ENCODE peak calls at places on chromosomes 7 and 10, in nine cellular contexts. S is pancreas, R is PC-3, G is mammary epithelial cell, I is Peyer's patch, Q is thoracic aorta, O is SK-N-SH, E is ascending aorta, K is cardiac muscle cell. F is an unnamed sample. For H3K4me1, the result is how much of the 10 kb centered on the place peaks cover.

GRCh38 chr10:514137-514671 is 175.3 kb downstream of the DIP2C start:
- DNase-seq in S (peak), R (no peak), G (no peak), I (no peak), Q (peak), O (no peak), E (no peak), K (no peak), F (no peak)

GRCh38 chr10:60353519-60354258 is 36.0 kb downstream of the ANK3 start:
- DNase-seq in S (no peak), R (no peak), G (no peak), I (no peak), Q (no peak), O (no peak), E (no peak), K (no peak), F (peak)

GRCh38 chr10:3105166-3105565 is 37.8 kb downstream of the PFKP start:
- DNase-seq in S (no peak), R (no peak), G (no peak), I (no peak), Q (no peak), O (no peak), E (no peak), K (no peak), F (no peak)

GRCh38 chr10:11035318-11035920 is 17.7 kb downstream of the CELF2 start:
- DNase-seq in S (no peak), R (peak), G (peak), I (no peak), Q (no peak), O (no peak), E (no peak), K (no peak), F (peak)

GRCh38 chr7:141290951-141291350 is 217.1 kb downstream of the TMEM178B start:
- DNase-seq in S (no peak), R (no peak), G (no peak), I (no peak), Q (no peak), O (no peak), E (no peak), K (no peak), F (no peak)

GRCh38 chr7:140217750-140218501 is 41.1 kb upstream of the KDM7A start:
- DNase-seq in S (no peak), R (no peak), G (no peak), I (no peak), Q (no peak), O (no peak), E (no peak), K (no peak), F (no peak)

GRCh38 chr10:127907411-127908105 is 655 bp downstream of the PTPRE start:
- DNase-seq in S (peak), R (peak), G (peak), I (no peak), Q (no peak), O (peak), E (no peak), K (peak), F (peak)

GRCh38 chr7:123682690-123683089 is 27.0 kb downstream of the LMOD2 start:
- DNase-seq in S (no peak), R (peak), G (peak), I (no peak), Q (no peak), O (no peak), E (no peak), K (peak), F (peak)

GRCh38 chr10:74103560-74104248 is 46.9 kb downstream of the AP3M1 start:
- DNase-seq in S (no peak), R (peak), G (no peak), I (no peak), Q (no peak), O (peak), E (no peak), K (no peak), F (no peak)

GRCh38 chr7:159144756-159145543 is at the start of gene VIPR2:
- DNase-seq in S (peak), R (no peak), G (no peak), I (no peak), Q (no peak), O (peak), E (no peak), K (no peak), F (no peak)

GRCh38 chr10:79052311-79053080 is 16.3 kb upstream of the ZMIZ1 start:
- DNase-seq in S (no peak), R (peak), G (no peak), I (no peak), Q (no peak), O (peak), E (no peak), K (peak), F (peak)

GRCh38 chr10:117168135-117168674 is 29.1 kb upstream of the KCNK18 start:
- DNase-seq in S (peak), R (peak), G (peak), I (peak), Q (no peak), O (peak), E (no peak), K (peak), F (peak)

GRCh38 chr7:35818513-35818912 is 17.7 kb downstream of the SEPTIN7 start:
- DNase-seq in S (no peak), R (no peak), G (no peak), I (no peak), Q (no peak), O (no peak), E (no peak), K (no peak), F (no peak)

GRCh38 chr7:35819310-35819709 is 18.5 kb downstream of the SEPTIN7 start:
- DNase-seq in S (no peak), R (no peak), G (no peak), I (no peak), Q (no peak), O (no peak), E (no peak), K (no peak), F (no peak)

GRCh38 chr7:35819954-35820703 is 19.3 kb downstream of the SEPTIN7 start:
- DNase-seq in S (no peak), R (no peak), G (no peak), I (no peak), Q (no peak), O (no peak), E (no peak), K (no peak), F (no peak)

GRCh38 chr7:35823440-35823839 is 22.6 kb downstream of the SEPTIN7 start:
- DNase-seq in S (no peak), R (no peak), G (no peak), I (no peak), Q (no peak), O (no peak), E (no peak), K (no peak), F (no peak)

GRCh38 chr7:35820858-35821257 is 20.0 kb downstream of the SEPTIN7 start:
- DNase-seq in S (no peak), R (no peak), G (no peak), I (no peak), Q (no peak), O (peak), E (no peak), K (peak), F (no peak)
- H3K4me1 ChIP-seq in S (under half), R (under half), G (under half), I (under half), Q (under half), O (under half), E (under half), K (under half), F (under half)

DNA sequence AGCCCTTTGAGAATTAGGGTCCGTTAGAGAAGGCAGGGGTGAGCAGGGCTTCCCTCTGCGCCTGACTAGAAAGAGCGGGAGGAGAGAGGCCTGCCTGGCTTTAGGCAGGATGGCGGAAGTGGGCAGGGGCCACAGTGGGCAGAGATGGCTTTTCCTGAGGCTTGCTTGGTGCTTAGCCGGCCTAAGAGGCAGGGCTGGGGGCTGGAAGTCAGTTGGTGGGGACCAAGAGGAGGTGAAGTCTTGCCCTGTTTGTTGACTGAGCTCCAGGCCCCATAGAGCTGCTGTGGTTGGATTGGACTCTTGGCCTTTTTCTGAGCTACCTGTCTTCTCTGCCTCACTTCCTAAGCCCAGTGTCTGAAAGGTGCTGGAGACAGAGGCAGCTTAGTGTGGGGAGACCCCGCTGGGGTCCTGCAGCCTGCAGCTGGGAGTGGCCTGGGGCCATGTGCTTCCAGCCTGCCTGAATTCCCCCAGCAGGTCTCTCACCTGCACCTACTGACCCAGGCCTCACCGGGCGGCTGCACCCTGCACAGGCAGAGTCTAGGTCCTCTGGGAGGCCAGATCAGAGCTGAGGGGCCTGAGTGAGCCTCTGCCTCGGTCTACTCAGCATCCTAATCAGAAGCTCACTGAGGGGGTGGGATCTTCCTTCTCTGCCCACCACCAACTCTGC is 4.8 kb downstream of the FAM241B start:
- DNase-seq in S (no peak), R (no peak), G (no peak), I (no peak), Q (no peak), O (no peak), E (no peak), K (no peak), F (no peak)
- H3K4me1 ChIP-seq in S (under half), R (under half), G (under half), I (under half), Q (under half), O (under half), E (under half), K (under half), F (under half)

GRCh38 chr7:29457565-29457971 is 106.1 kb upstream of the PRR15 start:
- DNase-seq in S (no peak), R (no peak), G (no peak), I (no peak), Q (no peak), O (no peak), E (no peak), K (peak), F (no peak)
- H3K4me1 ChIP-seq in S (under half), R (under half), G (under half), I (under half), Q (under half), O (under half), E (under half), K (under half), F (under half)

GRCh38 chr10:119219747-119220320 is 12.5 kb downstream of the GRK5 start:
- DNase-seq in S (no peak), R (no peak), G (no peak), I (no peak), Q (no peak), O (no peak), E (no peak), K (no peak), F (no peak)
- H3K4me1 ChIP-seq in S (under half), R (under half), G (under half), I (under half), Q (half or more), O (under half), E (half or more), K (under half), F (under half)

DNA sequence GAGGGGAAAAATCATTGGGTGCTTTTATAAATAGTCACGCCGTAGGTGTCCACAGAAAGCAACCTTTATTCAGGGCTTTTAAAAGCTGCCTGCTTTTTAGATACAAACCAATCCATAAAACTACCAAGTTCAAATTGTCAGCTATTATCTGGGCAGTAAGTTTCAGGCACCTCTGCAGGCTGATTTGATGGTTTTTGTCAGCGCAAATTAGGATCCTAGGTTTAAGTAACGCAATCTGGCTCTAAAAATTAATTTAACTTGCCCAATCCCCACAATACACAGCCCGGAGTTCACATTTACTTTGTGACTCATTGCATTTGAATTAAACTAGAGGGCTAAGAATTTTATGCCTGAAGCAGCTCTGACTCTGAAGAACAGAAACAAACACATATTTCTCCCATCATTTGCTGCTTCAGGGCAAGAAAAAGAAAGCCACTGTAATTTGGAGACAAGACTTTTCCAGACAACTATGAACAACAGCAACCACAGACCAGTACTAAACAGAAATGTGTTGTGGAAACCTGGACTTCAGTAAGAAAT is 43.3 kb downstream of the NRP1 start:
- DNase-seq in S (no peak), R (peak), G (peak), I (no peak), Q (no peak), O (no peak), E (no peak), K (no peak), F (no peak)
- H3K4me1 ChIP-seq in S (under half), R (half or more), G (under half), I (under half), Q (half or more), O (under half), E (under half), K (under half), F (under half)

GRCh38 chr7:18508441-18509427 is 13.2 kb downstream of the HDAC9 start:
- DNase-seq in S (no peak), R (peak), G (peak), I (no peak), Q (no peak), O (no peak), E (no peak), K (peak), F (no peak)
- H3K4me1 ChIP-seq in S (under half), R (under half), G (under half), I (under half), Q (half or more), O (under half), E (under half), K (under half), F (under half)

GRCh38 chr10:109995178-109995577 is 12.6 kb upstream of the ADD3 start:
- DNase-seq in S (no peak), R (no peak), G (no peak), I (no peak), Q (no peak), O (no peak), E (no peak), K (no peak), F (no peak)
- H3K4me1 ChIP-seq in S (under half), R (under half), G (under half), I (under half), Q (under half), O (under half), E (under half), K (under half), F (under half)

DNA sequence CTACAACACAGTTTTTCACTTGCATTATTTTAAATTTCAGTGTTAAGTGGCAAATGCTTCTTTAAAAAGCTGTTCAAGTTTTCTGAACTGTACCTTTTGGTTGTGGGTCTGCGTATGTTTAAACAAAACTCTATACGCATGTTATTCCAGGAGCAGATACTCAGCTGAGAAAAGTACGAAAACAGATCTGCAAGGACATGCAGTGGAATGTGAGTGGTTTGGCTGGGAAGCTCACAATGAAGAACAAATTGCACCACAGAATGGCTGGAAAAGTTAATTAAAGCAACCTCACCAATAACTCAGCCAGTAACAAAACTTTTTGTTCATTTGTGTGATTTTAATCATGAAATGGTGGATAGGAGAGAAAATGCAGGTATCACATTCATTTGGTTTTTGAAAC is 17.6 kb downstream of the GLI3 start:
- DNase-seq in S (no peak), R (no peak), G (peak), I (no peak), Q (no peak), O (no peak), E (no peak), K (no peak), F (no peak)
- H3K4me1 ChIP-seq in S (under half), R (under half), G (under half), I (under half), Q (under half), O (under half), E (under half), K (under half), F (under half)

DNA sequence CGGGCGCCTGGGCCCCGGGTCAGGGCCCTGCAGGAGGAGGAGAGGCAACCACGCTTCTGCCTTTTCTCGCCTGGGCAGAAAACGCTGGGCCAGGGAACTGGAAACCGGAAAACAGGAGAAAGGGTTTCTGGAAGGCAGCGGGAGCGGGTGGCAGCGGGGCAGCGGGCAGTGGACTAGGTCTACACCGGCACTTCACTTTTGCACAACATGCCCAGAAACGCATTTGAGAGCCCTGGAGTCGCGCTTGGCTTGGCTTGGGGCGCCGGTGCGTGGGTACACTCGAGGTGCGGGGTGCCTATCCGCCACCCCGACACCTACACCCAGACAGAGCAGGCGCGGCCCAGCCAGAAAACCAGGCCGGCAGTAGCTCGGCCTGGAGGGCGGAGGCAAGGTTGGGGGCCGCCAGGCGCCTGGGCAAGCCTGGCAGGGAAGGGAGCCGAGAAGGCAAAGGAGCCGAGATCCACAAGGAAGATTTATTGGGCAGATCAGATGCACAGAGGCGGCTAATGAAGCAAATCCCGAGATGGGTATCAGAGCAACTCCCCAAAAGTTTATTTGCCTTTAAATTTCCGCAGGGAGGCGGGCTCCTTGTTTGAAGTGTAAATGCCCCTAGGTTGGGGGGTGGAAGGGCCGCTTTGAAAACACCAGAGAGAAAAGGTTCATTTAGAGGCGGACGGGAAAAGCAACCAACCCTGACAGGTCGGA is 3.2 kb upstream of the PAX2 start:
- DNase-seq in S (no peak), R (no peak), G (no peak), I (no peak), Q (no peak), O (peak), E (no peak), K (no peak), F (no peak)
- H3K4me1 ChIP-seq in S (under half), R (under half), G (under half), I (under half), Q (half or more), O (under half), E (under half), K (under half), F (under half)

GRCh38 chr7:87369216-87369615 is 23.8 kb downstream of the CROT start:
- DNase-seq in S (no peak), R (no peak), G (no peak), I (peak), Q (no peak), O (no peak), E (no peak), K (no peak), F (no peak)
- H3K4me1 ChIP-seq in S (under half), R (under half), G (under half), I (under half), Q (under half), O (under half), E (under half), K (under half), F (under half)

F was measured in adrenal gland.